ENCODE peak calls at places on chromosomes 13 and 19, in four cellular contexts. One of them, this sample, is unnamed.

GRCh38 chr19:30208661-30209060 is 163.5 kb upstream of the ZNF536 start:
- DNase-seq in thoracic aorta: no peak
- DNase-seq in tibial nerve: no peak
- DNase-seq in neural progenitor cell: no peak
- DNase-seq in this sample: no peak

GRCh38 chr13:75648446-75648845 is 12.3 kb downstream of the LMO7 start:
- DNase-seq in neural progenitor cell: no peak
- DNase-seq in thoracic aorta: no peak
- DNase-seq in tibial nerve: no peak
- DNase-seq in this sample: no peak

GRCh38 chr13:92802776-92803175 is 423.8 kb upstream of the GPC6 start:
- DNase-seq in tibial nerve: no peak
- DNase-seq in neural progenitor cell: no peak
- DNase-seq in thoracic aorta: no peak
- DNase-seq in this sample: no peak

GRCh38 chr19:45790942-45791341 is 1.7 kb downstream of the DMWD start:
- DNase-seq in thoracic aorta: no peak
- DNase-seq in tibial nerve: no peak
- DNase-seq in neural progenitor cell: no peak
- DNase-seq in this sample: no peak

GRCh38 chr13:40116008-40116407 is 460.5 kb downstream of the COG6 start:
- DNase-seq in thoracic aorta: no peak
- DNase-seq in neural progenitor cell: no peak
- DNase-seq in tibial nerve: peak; percentile 34
- DNase-seq in this sample: peak; percentile 24

GRCh38 chr19:12778020-12778904 is 2.9 kb upstream of the HOOK2 start:
- DNase-seq in tibial nerve: peak; percentile 63
- DNase-seq in neural progenitor cell: peak; percentile 56
- DNase-seq in thoracic aorta: no peak
- DNase-seq in this sample: peak; percentile 86

GRCh38 chr19:17405250-17406038 is at the start of gene BST2:
- DNase-seq in tibial nerve: peak; percentile 48
- DNase-seq in thoracic aorta: peak; percentile 20
- DNase-seq in neural progenitor cell: peak; percentile 53
- DNase-seq in this sample: peak; percentile 76

GRCh38 chr13:47459512-47459911 is 541.6 kb downstream of the SUCLA2 start:
- DNase-seq in tibial nerve: no peak
- DNase-seq in neural progenitor cell: peak; percentile 38
- DNase-seq in thoracic aorta: no peak
- DNase-seq in this sample: no peak

GRCh38 chr13:75223981-75224742 is 257.8 kb downstream of the TBC1D4 start:
- DNase-seq in thoracic aorta: no peak
- DNase-seq in neural progenitor cell: no peak
- DNase-seq in tibial nerve: no peak
- DNase-seq in this sample: no peak

GRCh38 chr13:111328111-111328802 is 7.8 kb downstream of the TEX29 start:
- DNase-seq in tibial nerve: no peak
- DNase-seq in thoracic aorta: no peak
- DNase-seq in neural progenitor cell: no peak
- DNase-seq in this sample: no peak

GRCh38 chr13:84912720-84913119 is 886.5 kb downstream of the SLITRK6 start:
- DNase-seq in thoracic aorta: no peak
- DNase-seq in neural progenitor cell: no peak
- DNase-seq in tibial nerve: no peak
- DNase-seq in this sample: no peak

DNA sequence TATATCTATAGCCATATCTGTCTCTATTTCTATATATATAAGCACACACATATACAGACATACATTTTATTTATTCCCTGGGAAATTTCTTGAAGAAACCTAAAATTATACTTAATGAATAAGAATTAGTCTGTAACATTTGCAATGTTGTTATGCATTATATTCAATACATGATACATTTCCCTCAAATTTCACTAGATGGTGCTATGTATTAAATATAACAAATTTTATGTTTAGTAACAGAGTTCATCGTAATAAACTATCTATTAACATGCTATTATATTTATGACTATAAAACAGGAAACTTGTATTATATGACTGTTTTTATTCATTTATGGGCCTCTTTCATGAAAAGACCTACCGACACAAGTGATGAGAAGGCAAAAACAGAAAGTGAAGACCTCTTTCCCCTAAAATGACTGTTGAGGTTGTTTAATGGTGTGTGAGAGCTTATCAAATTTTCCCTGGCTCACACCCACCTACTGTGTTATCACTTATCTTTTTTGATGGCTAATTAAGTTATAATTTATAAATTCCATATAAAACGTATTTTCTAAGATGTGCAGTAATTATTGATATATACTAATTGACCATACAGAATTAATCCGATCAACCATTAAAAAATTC is 881.9 kb downstream of the SLITRK6 start:
- DNase-seq in tibial nerve: no peak
- DNase-seq in thoracic aorta: no peak
- DNase-seq in neural progenitor cell: no peak
- DNase-seq in this sample: no peak
- TF ChIP-seq CTCF in tibial nerve: peak; percentile 38
- TF ChIP-seq CTCF in thoracic aorta: no peak
- TF ChIP-seq CTCF in neural progenitor cell: peak; percentile 66
- TF ChIP-seq CTCF in this sample: no peak

GRCh38 chr13:78876915-78877549 is 218.1 kb upstream of the OBI1 start:
- DNase-seq in neural progenitor cell: no peak
- DNase-seq in tibial nerve: no peak
- DNase-seq in thoracic aorta: no peak
- DNase-seq in this sample: no peak

GRCh38 chr13:78881746-78882145 is 222.8 kb upstream of the OBI1 start:
- DNase-seq in neural progenitor cell: no peak
- DNase-seq in tibial nerve: no peak
- DNase-seq in thoracic aorta: no peak
- DNase-seq in this sample: no peak

GRCh38 chr13:78881054-78881453 is 222.1 kb upstream of the OBI1 start:
- DNase-seq in thoracic aorta: no peak
- DNase-seq in tibial nerve: no peak
- DNase-seq in neural progenitor cell: no peak
- DNase-seq in this sample: no peak

DNA sequence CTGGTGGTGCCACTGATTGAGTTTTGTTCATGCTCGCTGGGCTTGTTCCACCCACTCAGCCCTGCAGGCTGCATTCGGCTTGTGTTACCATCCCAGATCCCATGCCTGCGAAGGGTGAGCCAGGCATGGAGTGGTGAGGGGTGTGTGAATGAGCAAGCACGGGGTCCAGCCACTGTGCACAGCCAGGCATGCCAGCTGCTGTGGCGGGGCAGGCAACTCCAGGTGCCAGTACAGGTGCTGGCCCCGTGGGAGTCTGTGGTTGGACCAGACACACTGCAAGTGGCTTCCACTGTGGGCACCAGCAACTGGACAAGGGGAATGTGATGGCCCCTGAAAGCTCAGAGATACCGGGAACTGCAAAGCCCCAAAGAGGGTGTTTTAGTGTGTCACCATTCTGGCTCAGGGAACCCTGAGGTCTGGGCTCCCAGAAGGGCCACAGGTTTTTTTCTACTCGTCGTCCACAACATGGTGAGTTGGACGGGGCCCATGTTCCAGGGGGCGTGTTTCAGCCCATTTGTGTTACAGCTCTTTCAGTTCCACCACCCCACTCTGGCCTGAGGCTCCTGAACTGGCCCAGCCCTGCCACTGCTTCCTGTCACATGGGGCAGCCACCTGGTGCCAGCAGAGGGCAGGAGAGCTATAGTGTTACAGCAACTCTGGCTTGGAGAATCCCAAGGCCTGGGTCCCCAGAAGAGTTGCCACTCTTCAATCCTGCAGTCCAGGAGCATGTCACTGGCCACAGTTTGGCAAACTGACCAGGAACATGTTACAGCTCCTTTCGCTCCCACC is 217.0 kb upstream of the OBI1 start:
- DNase-seq in thoracic aorta: no peak
- DNase-seq in neural progenitor cell: peak; percentile 9
- DNase-seq in tibial nerve: no peak
- DNase-seq in this sample: no peak
- TF ChIP-seq CTCF in thoracic aorta: no peak
- TF ChIP-seq CTCF in neural progenitor cell: peak; percentile 29
- TF ChIP-seq CTCF in tibial nerve: no peak
- TF ChIP-seq CTCF in this sample: no peak

GRCh38 chr19:37886571-37886970 is 19.8 kb downstream of the WDR87 start:
- DNase-seq in tibial nerve: no peak
- DNase-seq in thoracic aorta: no peak
- DNase-seq in neural progenitor cell: no peak
- DNase-seq in this sample: no peak

GRCh38 chr19:37885392-37885791 is 21.0 kb downstream of the WDR87 start:
- DNase-seq in thoracic aorta: no peak
- DNase-seq in tibial nerve: no peak
- DNase-seq in neural progenitor cell: no peak
- DNase-seq in this sample: no peak
- TF ChIP-seq CTCF in thoracic aorta: no peak
- TF ChIP-seq CTCF in tibial nerve: no peak
- TF ChIP-seq CTCF in neural progenitor cell: no peak
- TF ChIP-seq CTCF in this sample: no peak

GRCh38 chr13:31056650-31057275 is 104.9 kb downstream of the HSPH1 start:
- DNase-seq in tibial nerve: no peak
- DNase-seq in thoracic aorta: no peak
- DNase-seq in neural progenitor cell: no peak
- DNase-seq in this sample: no peak
- TF ChIP-seq CTCF in tibial nerve: no peak
- TF ChIP-seq CTCF in thoracic aorta: no peak
- TF ChIP-seq CTCF in neural progenitor cell: no peak
- TF ChIP-seq CTCF in this sample: no peak

GRCh38 chr19:32346901-32347300 is 1.5 kb downstream of the ZNF507 start:
- DNase-seq in tibial nerve: no peak
- DNase-seq in neural progenitor cell: no peak
- DNase-seq in thoracic aorta: no peak
- DNase-seq in this sample: no peak
- TF ChIP-seq CTCF in tibial nerve: no peak
- TF ChIP-seq CTCF in neural progenitor cell: no peak
- TF ChIP-seq CTCF in thoracic aorta: no peak
- TF ChIP-seq CTCF in this sample: no peak

DNA sequence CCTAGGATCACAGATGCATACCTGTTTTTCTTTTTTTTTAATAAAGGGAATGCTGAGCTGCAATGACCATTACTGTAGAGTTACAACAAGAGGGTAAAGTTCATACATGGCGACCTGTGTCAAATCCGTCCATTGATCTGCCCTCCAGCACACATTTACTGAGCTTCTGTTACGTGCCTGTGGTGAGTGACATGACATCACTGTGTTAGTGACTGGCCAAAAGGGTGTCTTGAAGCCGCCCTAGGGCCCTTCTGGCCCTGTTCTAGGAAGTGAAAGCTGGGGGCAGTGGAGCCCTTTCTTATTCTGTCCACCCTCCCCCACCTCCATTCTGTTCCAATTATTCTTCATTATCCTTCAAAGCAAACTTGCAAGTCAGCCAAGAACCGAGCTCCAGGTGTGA is 66.3 kb downstream of the ZIC5 start:
- DNase-seq in tibial nerve: no peak
- DNase-seq in thoracic aorta: no peak
- DNase-seq in neural progenitor cell: no peak
- DNase-seq in this sample: no peak
- TF ChIP-seq CTCF in tibial nerve: no peak
- TF ChIP-seq CTCF in thoracic aorta: no peak
- TF ChIP-seq CTCF in neural progenitor cell: no peak
- TF ChIP-seq CTCF in this sample: no peak

GRCh38 chr19:9620842-9621155 is 233 bp downstream of the ZNF561 start:
- DNase-seq in tibial nerve: no peak
- DNase-seq in neural progenitor cell: no peak
- DNase-seq in thoracic aorta: no peak
- DNase-seq in this sample: no peak
- TF ChIP-seq CTCF in tibial nerve: no peak
- TF ChIP-seq CTCF in neural progenitor cell: no peak
- TF ChIP-seq CTCF in thoracic aorta: no peak
- TF ChIP-seq CTCF in this sample: no peak

DNA sequence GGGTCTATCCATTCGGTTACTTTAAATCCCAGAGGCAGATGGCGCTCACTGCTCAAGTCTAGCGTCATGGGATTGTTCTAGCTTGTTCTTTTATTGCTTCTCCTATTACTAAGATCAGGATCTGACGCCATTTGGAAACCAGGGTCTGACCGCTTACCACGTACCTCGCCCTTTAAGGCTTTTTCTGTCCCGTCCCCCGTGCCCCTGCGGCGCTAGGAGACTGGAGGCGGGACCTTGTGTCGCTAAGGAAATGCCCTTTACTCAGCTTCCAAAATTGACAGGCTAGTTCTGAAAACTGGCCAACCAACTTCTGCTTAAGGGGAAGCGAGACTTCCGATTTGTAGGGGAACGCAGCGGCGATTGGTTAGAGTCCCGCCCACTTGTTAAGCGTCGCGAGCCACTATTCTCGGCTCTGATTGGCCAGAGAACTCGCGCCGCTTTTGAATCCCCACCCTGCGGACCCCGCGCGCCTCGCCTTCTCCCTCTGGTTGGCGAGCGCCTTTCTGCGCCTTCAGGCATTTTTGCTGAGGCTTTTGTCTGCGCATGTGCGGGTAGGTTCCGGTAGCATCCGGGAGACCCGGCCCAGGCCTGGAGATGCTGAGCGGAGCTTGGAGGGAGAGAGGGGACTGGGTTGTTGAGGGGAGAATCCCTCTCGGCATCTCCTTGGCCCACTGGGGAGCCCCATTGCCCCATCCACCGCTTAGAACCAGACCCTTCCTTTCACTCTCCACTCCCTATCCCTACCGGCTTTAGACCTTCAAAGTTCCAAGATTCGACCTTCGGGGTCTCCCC is 3.9 kb upstream of the C19orf84 start:
- DNase-seq in neural progenitor cell: peak; percentile 100
- DNase-seq in thoracic aorta: peak; percentile 92
- DNase-seq in tibial nerve: peak; percentile 94
- DNase-seq in this sample: peak; percentile 98
- TF ChIP-seq CTCF in neural progenitor cell: no peak
- TF ChIP-seq CTCF in thoracic aorta: no peak
- TF ChIP-seq CTCF in tibial nerve: peak; percentile 4
- TF ChIP-seq CTCF in this sample: no peak

GRCh38 chr13:110116072-110116487 is 190.9 kb downstream of the COL4A1 start:
- DNase-seq in thoracic aorta: no peak
- DNase-seq in tibial nerve: peak; percentile 44
- DNase-seq in neural progenitor cell: peak; percentile 86
- DNase-seq in this sample: no peak
- TF ChIP-seq CTCF in thoracic aorta: peak; percentile 51
- TF ChIP-seq CTCF in tibial nerve: peak; percentile 56
- TF ChIP-seq CTCF in neural progenitor cell: peak; percentile 90
- TF ChIP-seq CTCF in this sample: peak; percentile 51

This sample was measured in ascending aorta.